ENCODE peak calls at places on chromosomes 12 and 14, in nine cellular contexts. One of them, this sample, is unnamed.

GRCh38 chr12:87923361-87923760 is 105.8 kb downstream of the C12orf50 start:
- DNase-seq in HCT116: no peak
- DNase-seq in A549: no peak
- DNase-seq in HepG2: no peak
- DNase-seq in GM12878: no peak
- DNase-seq in HL-60: no peak
- DNase-seq in SK-N-SH: no peak
- DNase-seq in K562: no peak
- DNase-seq in GM23338: no peak
- DNase-seq in this sample: no peak

GRCh38 chr12:121189887-121190155 is 20.1 kb upstream of the P2RX4 start:
- DNase-seq in GM12878: no peak
- DNase-seq in HCT116: no peak
- DNase-seq in A549: no peak
- DNase-seq in GM23338: no peak
- DNase-seq in HL-60: no peak
- DNase-seq in HepG2: no peak
- DNase-seq in K562: no peak
- DNase-seq in SK-N-SH: no peak
- DNase-seq in this sample: no peak

GRCh38 chr12:62919827-62920226 is 15.1 kb downstream of the PPM1H start:
- DNase-seq in HepG2: no peak
- DNase-seq in A549: no peak
- DNase-seq in GM12878: no peak
- DNase-seq in HL-60: no peak
- DNase-seq in K562: no peak
- DNase-seq in HCT116: no peak
- DNase-seq in GM23338: no peak
- DNase-seq in SK-N-SH: no peak
- DNase-seq in this sample: no peak

GRCh38 chr12:105025890-105026289 is 39.8 kb downstream of the NOPCHAP1 start:
- DNase-seq in GM23338: no peak
- DNase-seq in SK-N-SH: no peak
- DNase-seq in HL-60: no peak
- DNase-seq in A549: no peak
- DNase-seq in GM12878: no peak
- DNase-seq in HepG2: no peak
- DNase-seq in HCT116: no peak
- DNase-seq in K562: no peak
- DNase-seq in this sample: no peak

GRCh38 chr12:49872781-49873181 is 29.9 kb upstream of the BCDIN3D start:
- DNase-seq in HepG2: no peak
- DNase-seq in HL-60: no peak
- DNase-seq in SK-N-SH: no peak
- DNase-seq in GM23338: no peak
- DNase-seq in A549: no peak
- DNase-seq in HCT116: no peak
- DNase-seq in K562: no peak
- DNase-seq in GM12878: no peak
- DNase-seq in this sample: no peak

GRCh38 chr14:97975960-97976359 is 1178.8 kb downstream of the VRK1 start:
- DNase-seq in GM12878: no peak
- DNase-seq in HepG2: no peak
- DNase-seq in SK-N-SH: no peak
- DNase-seq in HCT116: no peak
- DNase-seq in K562: no peak
- DNase-seq in A549: no peak
- DNase-seq in GM23338: no peak
- DNase-seq in HL-60: no peak
- DNase-seq in this sample: no peak

GRCh38 chr14:75886661-75887348 is 95.0 kb downstream of the TGFB3 start:
- DNase-seq in A549: no peak
- DNase-seq in HCT116: no peak
- DNase-seq in HL-60: no peak
- DNase-seq in K562: no peak
- DNase-seq in GM23338: no peak
- DNase-seq in GM12878: no peak
- DNase-seq in SK-N-SH: no peak
- DNase-seq in HepG2: no peak
- DNase-seq in this sample: no peak

GRCh38 chr14:90398315-90398811 is 1.5 kb downstream of the CALM1 start:
- DNase-seq in HCT116: no peak
- DNase-seq in A549: peak; percentile 29
- DNase-seq in GM23338: peak; percentile 22
- DNase-seq in HL-60: peak; percentile 79
- DNase-seq in SK-N-SH: peak; percentile 79
- DNase-seq in K562: no peak
- DNase-seq in HepG2: no peak
- DNase-seq in GM12878: no peak
- DNase-seq in this sample: no peak

GRCh38 chr12:110023634-110024023 is 24.4 kb downstream of the ANKRD13A start:
- DNase-seq in HL-60: no peak
- DNase-seq in K562: no peak
- DNase-seq in GM23338: no peak
- DNase-seq in A549: no peak
- DNase-seq in SK-N-SH: peak; percentile 24
- DNase-seq in GM12878: no peak
- DNase-seq in HepG2: no peak
- DNase-seq in HCT116: no peak
- DNase-seq in this sample: no peak

GRCh38 chr14:44988694-44989093 is 26.7 kb downstream of the TOGARAM1 start:
- DNase-seq in HepG2: no peak
- DNase-seq in K562: no peak
- DNase-seq in HL-60: no peak
- DNase-seq in A549: no peak
- DNase-seq in SK-N-SH: no peak
- DNase-seq in HCT116: no peak
- DNase-seq in GM12878: no peak
- DNase-seq in GM23338: no peak
- DNase-seq in this sample: no peak

GRCh38 chr12:105562727-105563072 is 232.2 kb downstream of the C12orf75 start:
- DNase-seq in GM23338: no peak
- DNase-seq in K562: no peak
- DNase-seq in GM12878: no peak
- DNase-seq in HL-60: no peak
- DNase-seq in SK-N-SH: no peak
- DNase-seq in HCT116: no peak
- DNase-seq in A549: peak; percentile 72
- DNase-seq in HepG2: no peak
- DNase-seq in this sample: no peak

GRCh38 chr14:53613404-53614253 is 343.0 kb downstream of the BMP4 start:
- DNase-seq in HL-60: no peak
- DNase-seq in HCT116: peak; percentile 86
- DNase-seq in K562: no peak
- DNase-seq in GM12878: peak; percentile 98
- DNase-seq in A549: peak; percentile 97
- DNase-seq in HepG2: peak; percentile 100
- DNase-seq in SK-N-SH: no peak
- DNase-seq in GM23338: peak; percentile 19
- DNase-seq in this sample: peak; percentile 69

GRCh38 chr12:86264451-86265328 is 8.5 kb upstream of the MGAT4C start:
- DNase-seq in HepG2: no peak
- DNase-seq in SK-N-SH: peak; percentile 4
- DNase-seq in HL-60: no peak
- DNase-seq in HCT116: no peak
- DNase-seq in GM12878: no peak
- DNase-seq in K562: no peak
- DNase-seq in GM23338: peak; percentile 81
- DNase-seq in A549: no peak
- DNase-seq in this sample: no peak
- TF ChIP-seq REST in HepG2: no peak
- TF ChIP-seq REST in SK-N-SH: no peak
- TF ChIP-seq REST in HL-60: no peak
- TF ChIP-seq REST in HCT116: no peak
- TF ChIP-seq REST in GM12878: no peak
- TF ChIP-seq REST in K562: no peak
- TF ChIP-seq REST in GM23338: no peak
- TF ChIP-seq REST in A549: no peak
- TF ChIP-seq REST in this sample: no peak

GRCh38 chr14:87018294-87018693 is 974.7 kb downstream of the GALC start:
- DNase-seq in SK-N-SH: no peak
- DNase-seq in HCT116: no peak
- DNase-seq in K562: no peak
- DNase-seq in HL-60: no peak
- DNase-seq in GM12878: no peak
- DNase-seq in A549: no peak
- DNase-seq in GM23338: no peak
- DNase-seq in HepG2: no peak
- DNase-seq in this sample: no peak

GRCh38 chr14:87017335-87017734 is 975.6 kb downstream of the GALC start:
- DNase-seq in A549: no peak
- DNase-seq in HCT116: no peak
- DNase-seq in SK-N-SH: no peak
- DNase-seq in HepG2: no peak
- DNase-seq in GM23338: peak; percentile 63
- DNase-seq in HL-60: no peak
- DNase-seq in K562: no peak
- DNase-seq in GM12878: no peak
- DNase-seq in this sample: no peak

GRCh38 chr14:87013583-87013982 is 979.4 kb downstream of the GALC start:
- DNase-seq in SK-N-SH: no peak
- DNase-seq in GM12878: no peak
- DNase-seq in HCT116: no peak
- DNase-seq in HepG2: no peak
- DNase-seq in HL-60: no peak
- DNase-seq in A549: no peak
- DNase-seq in K562: no peak
- DNase-seq in GM23338: no peak
- DNase-seq in this sample: no peak

DNA sequence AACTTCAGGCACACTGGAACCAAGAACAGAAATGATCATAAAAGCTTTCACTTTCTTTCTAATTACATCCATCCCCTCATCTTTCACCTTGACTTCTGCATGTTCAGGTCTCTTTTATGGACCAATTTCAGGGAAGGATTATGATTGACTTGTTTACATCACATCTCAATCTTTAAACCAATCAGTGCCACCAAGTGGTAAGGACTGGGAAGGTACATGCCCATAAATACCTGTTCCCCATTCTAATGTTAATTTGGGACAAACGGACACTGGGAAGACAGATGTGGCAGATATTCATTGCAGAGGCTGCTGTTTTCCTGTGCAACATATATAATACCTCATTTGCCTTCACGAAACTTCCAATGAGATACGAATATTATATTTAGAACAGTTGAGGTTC is 978.1 kb downstream of the GALC start:
- DNase-seq in GM23338: peak; percentile 13
- DNase-seq in A549: peak; percentile 1
- DNase-seq in K562: no peak
- DNase-seq in HCT116: no peak
- DNase-seq in HL-60: no peak
- DNase-seq in SK-N-SH: peak; percentile 0
- DNase-seq in GM12878: no peak
- DNase-seq in HepG2: no peak
- DNase-seq in this sample: no peak
- TF ChIP-seq CTCF in GM23338: peak; percentile 49
- TF ChIP-seq CTCF in A549: no peak
- TF ChIP-seq CTCF in K562: no peak
- TF ChIP-seq CTCF in HCT116: no peak
- TF ChIP-seq CTCF in HL-60: no peak
- TF ChIP-seq CTCF in SK-N-SH: peak; percentile 17
- TF ChIP-seq CTCF in GM12878: no peak
- TF ChIP-seq CTCF in HepG2: peak; percentile 36
- TF ChIP-seq CTCF in this sample: peak; percentile 21

DNA sequence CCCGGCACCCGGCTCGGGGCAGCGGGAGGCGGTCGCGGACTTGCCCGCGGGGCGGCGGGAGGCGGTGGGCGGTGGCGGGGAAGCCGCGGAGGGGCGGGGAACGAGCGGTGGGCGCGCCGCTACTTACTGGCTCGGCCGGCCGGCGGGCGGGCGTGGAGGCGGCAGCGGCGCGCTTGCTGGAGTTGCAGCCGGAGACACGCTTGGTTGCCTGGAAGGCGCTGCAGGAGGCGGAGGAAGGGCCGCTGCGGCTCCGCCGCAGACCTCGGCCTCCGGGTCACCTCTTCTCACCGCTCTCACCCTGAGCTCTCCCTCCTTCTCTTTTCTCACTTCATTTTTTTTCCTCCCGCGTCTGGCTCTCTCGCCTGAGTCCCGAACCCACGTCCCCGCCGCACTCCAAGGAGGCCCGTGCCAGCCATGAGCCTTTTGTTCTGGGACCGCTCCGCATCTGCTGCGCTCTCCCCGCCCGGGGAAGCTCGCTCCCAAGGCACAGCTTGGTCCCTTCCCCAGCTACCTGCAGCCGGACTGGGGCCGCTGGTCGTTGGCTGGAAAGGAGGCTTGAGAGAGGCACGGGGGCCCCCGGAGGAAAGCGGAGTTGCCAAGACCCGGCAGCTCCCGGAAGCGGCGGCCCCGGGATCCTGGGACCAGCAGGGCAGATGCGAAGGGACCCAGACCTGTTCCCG is 591 bp upstream of the KCNK10 start:
- DNase-seq in GM23338: peak; percentile 69
- DNase-seq in GM12878: no peak
- DNase-seq in HL-60: peak; percentile 4
- DNase-seq in K562: no peak
- DNase-seq in HepG2: no peak
- DNase-seq in A549: no peak
- DNase-seq in SK-N-SH: peak; percentile 82
- DNase-seq in HCT116: no peak
- DNase-seq in this sample: no peak
- H3K4me3 ChIP-seq in GM23338: peak overlapping the region; percentile 85
- H3K4me3 ChIP-seq in GM12878: peak overlapping the region; percentile 53
- H3K4me3 ChIP-seq in HL-60: peak overlapping the region; percentile 22
- H3K4me3 ChIP-seq in K562: no peak overlapping the region
- H3K4me3 ChIP-seq in HepG2: peak overlapping the region; percentile 50
- H3K4me3 ChIP-seq in A549: peak overlapping the region; percentile 34
- H3K4me3 ChIP-seq in SK-N-SH: peak overlapping the region; percentile 40
- H3K4me3 ChIP-seq in HCT116: no peak overlapping the region
- H3K4me3 ChIP-seq in this sample: peak overlapping the region; percentile 35

DNA sequence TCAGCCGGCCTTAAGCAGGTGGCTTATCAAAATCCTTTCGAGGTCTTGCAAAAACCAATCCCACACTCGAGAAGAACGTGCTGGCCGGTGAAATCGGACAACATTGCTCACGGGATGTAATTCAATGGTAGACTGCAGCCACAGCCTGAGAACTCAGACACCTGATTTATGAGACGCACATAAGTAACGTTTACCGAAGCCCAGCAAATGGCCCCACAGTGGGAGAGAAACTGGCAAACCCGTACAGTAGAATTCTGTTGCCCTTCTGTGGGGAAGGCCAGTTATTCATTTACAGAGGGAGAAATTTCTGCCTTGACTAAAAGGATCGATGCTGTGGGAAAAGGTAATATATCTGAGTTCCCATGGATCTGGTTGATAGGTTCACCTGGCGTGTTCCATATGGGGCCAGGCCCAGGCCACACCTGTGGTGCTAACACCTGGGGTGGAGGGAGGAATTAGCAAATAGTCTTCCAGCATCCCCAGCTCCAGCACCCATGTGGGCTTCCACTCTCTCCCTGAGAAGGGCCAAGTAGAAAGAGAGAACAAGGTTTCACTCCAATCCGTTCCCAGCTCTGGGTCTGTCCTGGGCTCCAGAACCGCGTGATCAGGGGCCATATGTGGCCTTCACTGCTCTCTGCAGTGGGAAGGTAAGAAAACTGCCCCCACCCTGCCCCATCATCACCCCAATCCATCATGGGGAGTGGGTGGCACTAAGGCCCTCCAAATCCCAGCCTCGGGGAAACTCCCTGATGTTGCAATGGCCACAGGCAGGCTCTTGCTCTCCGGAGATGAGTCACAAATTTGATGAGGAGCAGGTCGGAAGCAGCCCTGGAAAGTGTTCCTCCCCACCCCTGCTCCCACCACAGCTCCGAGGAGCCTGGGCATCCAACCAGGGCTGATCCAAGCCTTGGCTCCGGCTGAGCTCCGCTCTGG is 12.7 kb downstream of the BDKRB1 start:
- DNase-seq in A549: peak; percentile 78
- DNase-seq in HCT116: no peak
- DNase-seq in GM23338: no peak
- DNase-seq in HepG2: no peak
- DNase-seq in GM12878: no peak
- DNase-seq in HL-60: no peak
- DNase-seq in SK-N-SH: no peak
- DNase-seq in K562: no peak
- DNase-seq in this sample: no peak
- TF ChIP-seq REST in A549: no peak
- TF ChIP-seq REST in HCT116: no peak
- TF ChIP-seq REST in GM23338: no peak
- TF ChIP-seq REST in HepG2: no peak
- TF ChIP-seq REST in GM12878: no peak
- TF ChIP-seq REST in HL-60: no peak
- TF ChIP-seq REST in SK-N-SH: peak; percentile 14
- TF ChIP-seq REST in K562: no peak
- TF ChIP-seq REST in this sample: no peak

This sample was measured in Panc1.